ENCODE peak calls at places on chromosomes 5 and 9, in ten cellular contexts. One of them, this sample, is unnamed.

GRCh38 chr9:129336601-129337286 is 158.7 kb upstream of the IER5L start:
- DNase-seq in lower lobe of right lung: peak; percentile 64
- DNase-seq in left ventricle myocardium inferior: no peak
- DNase-seq in GM12865: peak; percentile 50
- DNase-seq in Calu3: peak; percentile 26
- DNase-seq in neural crest cell: no peak
- DNase-seq in OCI-LY7: peak; percentile 59
- DNase-seq in GM10248: no peak
- DNase-seq in psoas muscle: no peak
- DNase-seq in WTC11: peak; percentile 60
- DNase-seq in this sample: peak; percentile 51

GRCh38 chr9:131597246-131597645 is 51.9 kb downstream of the PRRT1B start:
- DNase-seq in lower lobe of right lung: no peak
- DNase-seq in GM12865: no peak
- DNase-seq in OCI-LY7: no peak
- DNase-seq in psoas muscle: no peak
- DNase-seq in Calu3: no peak
- DNase-seq in WTC11: no peak
- DNase-seq in GM10248: no peak
- DNase-seq in left ventricle myocardium inferior: no peak
- DNase-seq in neural crest cell: no peak
- DNase-seq in this sample: no peak

GRCh38 chr9:77710276-77710675 is 62.2 kb upstream of the GNA14 start:
- DNase-seq in OCI-LY7: no peak
- DNase-seq in GM12865: no peak
- DNase-seq in lower lobe of right lung: no peak
- DNase-seq in WTC11: no peak
- DNase-seq in neural crest cell: no peak
- DNase-seq in psoas muscle: no peak
- DNase-seq in left ventricle myocardium inferior: no peak
- DNase-seq in Calu3: no peak
- DNase-seq in GM10248: no peak
- DNase-seq in this sample: no peak

GRCh38 chr9:19085295-19085694 is 17.4 kb downstream of the HAUS6 start:
- DNase-seq in neural crest cell: no peak
- DNase-seq in psoas muscle: no peak
- DNase-seq in lower lobe of right lung: no peak
- DNase-seq in left ventricle myocardium inferior: no peak
- DNase-seq in OCI-LY7: peak; percentile 27
- DNase-seq in WTC11: no peak
- DNase-seq in GM12865: peak; percentile 36
- DNase-seq in GM10248: peak; percentile 32
- DNase-seq in Calu3: no peak
- DNase-seq in this sample: no peak

GRCh38 chr5:170070556-170071412 is 34.9 kb upstream of the FOXI1 start:
- DNase-seq in OCI-LY7: peak; percentile 15
- DNase-seq in Calu3: peak; percentile 53
- DNase-seq in neural crest cell: peak; percentile 67
- DNase-seq in left ventricle myocardium inferior: peak; percentile 31
- DNase-seq in GM10248: no peak
- DNase-seq in WTC11: peak; percentile 83
- DNase-seq in psoas muscle: no peak
- DNase-seq in GM12865: no peak
- DNase-seq in lower lobe of right lung: peak; percentile 56
- DNase-seq in this sample: peak; percentile 52

GRCh38 chr5:133934822-133935793 is 33.3 kb downstream of the C5orf15 start:
- DNase-seq in psoas muscle: peak; percentile 76
- DNase-seq in Calu3: no peak
- DNase-seq in left ventricle myocardium inferior: no peak
- DNase-seq in GM10248: no peak
- DNase-seq in WTC11: no peak
- DNase-seq in lower lobe of right lung: no peak
- DNase-seq in GM12865: peak; percentile 48
- DNase-seq in neural crest cell: no peak
- DNase-seq in OCI-LY7: peak; percentile 96
- DNase-seq in this sample: no peak

GRCh38 chr5:176342766-176343458 is 18.7 kb downstream of the KIAA1191 start:
- DNase-seq in WTC11: no peak
- DNase-seq in OCI-LY7: no peak
- DNase-seq in lower lobe of right lung: no peak
- DNase-seq in GM12865: no peak
- DNase-seq in psoas muscle: no peak
- DNase-seq in left ventricle myocardium inferior: no peak
- DNase-seq in neural crest cell: no peak
- DNase-seq in GM10248: no peak
- DNase-seq in Calu3: no peak
- DNase-seq in this sample: no peak

GRCh38 chr9:17491780-17492179 is 87.1 kb upstream of the SH3GL2 start:
- DNase-seq in Calu3: no peak
- DNase-seq in psoas muscle: no peak
- DNase-seq in GM10248: no peak
- DNase-seq in left ventricle myocardium inferior: no peak
- DNase-seq in WTC11: no peak
- DNase-seq in lower lobe of right lung: no peak
- DNase-seq in OCI-LY7: no peak
- DNase-seq in GM12865: no peak
- DNase-seq in neural crest cell: no peak
- DNase-seq in this sample: no peak

GRCh38 chr9:19441730-19442129 is 32.9 kb downstream of the ACER2 start:
- DNase-seq in GM10248: peak; percentile 65
- DNase-seq in lower lobe of right lung: no peak
- DNase-seq in left ventricle myocardium inferior: no peak
- DNase-seq in Calu3: no peak
- DNase-seq in neural crest cell: no peak
- DNase-seq in psoas muscle: no peak
- DNase-seq in WTC11: no peak
- DNase-seq in GM12865: peak; percentile 47
- DNase-seq in OCI-LY7: peak; percentile 10
- DNase-seq in this sample: no peak

GRCh38 chr5:59358497-59358896 is 535.0 kb downstream of the PDE4D start:
- DNase-seq in neural crest cell: no peak
- DNase-seq in lower lobe of right lung: no peak
- DNase-seq in Calu3: no peak
- DNase-seq in GM10248: no peak
- DNase-seq in psoas muscle: peak; percentile 58
- DNase-seq in OCI-LY7: no peak
- DNase-seq in WTC11: peak; percentile 14
- DNase-seq in GM12865: no peak
- DNase-seq in left ventricle myocardium inferior: peak; percentile 24
- DNase-seq in this sample: no peak

DNA sequence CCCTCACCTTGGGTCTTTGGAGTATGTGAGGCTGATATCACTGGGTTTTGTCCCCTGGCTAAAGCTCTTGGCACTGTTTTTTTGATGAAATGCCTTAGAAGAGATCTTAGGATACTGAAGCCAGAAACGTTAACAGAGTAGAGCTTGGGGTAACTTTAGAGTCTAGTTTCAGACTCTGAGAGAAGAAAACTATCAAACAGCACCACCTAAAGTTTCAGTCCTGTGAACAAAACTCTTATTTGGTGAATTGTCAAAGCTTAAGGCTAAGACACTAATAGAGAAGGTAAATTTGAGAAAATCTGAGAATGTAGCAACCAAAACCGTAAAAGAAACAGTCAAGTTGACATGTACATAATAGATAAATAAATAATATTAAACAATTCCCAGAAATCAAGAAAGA is 111.7 kb upstream of the PUM3 start:
- DNase-seq in Calu3: no peak
- DNase-seq in OCI-LY7: no peak
- DNase-seq in GM12865: no peak
- DNase-seq in WTC11: no peak
- DNase-seq in psoas muscle: no peak
- DNase-seq in left ventricle myocardium inferior: no peak
- DNase-seq in neural crest cell: no peak
- DNase-seq in GM10248: no peak
- DNase-seq in lower lobe of right lung: no peak
- DNase-seq in this sample: no peak
- TF ChIP-seq CTCF in Calu3: no peak
- TF ChIP-seq CTCF in OCI-LY7: no peak
- TF ChIP-seq CTCF in GM12865: no peak
- TF ChIP-seq CTCF in WTC11: no peak
- TF ChIP-seq CTCF in psoas muscle: no peak
- TF ChIP-seq CTCF in left ventricle myocardium inferior: no peak
- TF ChIP-seq CTCF in neural crest cell: no peak
- TF ChIP-seq CTCF in GM10248: no peak
- TF ChIP-seq CTCF in lower lobe of right lung: no peak
- TF ChIP-seq CTCF in this sample: no peak

DNA sequence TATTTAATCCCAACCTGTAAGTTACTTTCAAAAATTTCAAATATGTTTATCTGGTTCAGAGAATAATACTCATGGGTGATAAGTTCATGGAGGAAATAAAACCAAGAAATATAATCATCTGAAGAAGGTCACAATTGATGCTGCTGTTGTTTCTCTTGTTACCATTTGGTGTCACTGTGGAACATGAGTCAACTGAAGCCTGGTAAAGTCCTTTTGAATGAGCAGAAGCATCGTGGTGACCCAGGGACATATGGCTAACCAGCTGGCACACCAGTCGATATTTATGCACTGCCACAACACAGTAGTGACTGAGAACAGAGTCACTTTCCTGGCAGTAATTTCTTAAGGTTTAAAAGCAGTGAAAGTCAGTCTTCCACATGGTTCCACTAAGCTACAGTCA is 612.9 kb upstream of the TLE4 start:
- DNase-seq in neural crest cell: no peak
- DNase-seq in GM12865: peak; percentile 11
- DNase-seq in lower lobe of right lung: no peak
- DNase-seq in WTC11: no peak
- DNase-seq in Calu3: no peak
- DNase-seq in OCI-LY7: peak; percentile 17
- DNase-seq in GM10248: no peak
- DNase-seq in psoas muscle: no peak
- DNase-seq in left ventricle myocardium inferior: no peak
- DNase-seq in this sample: no peak
- TF ChIP-seq CTCF in neural crest cell: peak; percentile 38
- TF ChIP-seq CTCF in GM12865: peak; percentile 22
- TF ChIP-seq CTCF in lower lobe of right lung: no peak
- TF ChIP-seq CTCF in WTC11: no peak
- TF ChIP-seq CTCF in Calu3: no peak
- TF ChIP-seq CTCF in OCI-LY7: peak; percentile 60
- TF ChIP-seq CTCF in GM10248: no peak
- TF ChIP-seq CTCF in psoas muscle: no peak
- TF ChIP-seq CTCF in left ventricle myocardium inferior: no peak
- TF ChIP-seq CTCF in this sample: no peak

GRCh38 chr9:35643046-35643445 is 7.7 kb downstream of the SIT1 start:
- DNase-seq in WTC11: no peak
- DNase-seq in psoas muscle: no peak
- DNase-seq in left ventricle myocardium inferior: no peak
- DNase-seq in Calu3: no peak
- DNase-seq in lower lobe of right lung: no peak
- DNase-seq in GM10248: no peak
- DNase-seq in OCI-LY7: no peak
- DNase-seq in neural crest cell: no peak
- DNase-seq in GM12865: no peak
- DNase-seq in this sample: no peak

GRCh38 chr9:35646583-35647265 is 4.0 kb downstream of the SIT1 start:
- DNase-seq in psoas muscle: peak; percentile 96
- DNase-seq in Calu3: peak; percentile 89
- DNase-seq in WTC11: peak; percentile 96
- DNase-seq in lower lobe of right lung: peak; percentile 96
- DNase-seq in OCI-LY7: peak; percentile 93
- DNase-seq in GM12865: peak; percentile 95
- DNase-seq in neural crest cell: peak; percentile 92
- DNase-seq in GM10248: peak; percentile 94
- DNase-seq in left ventricle myocardium inferior: peak; percentile 93
- DNase-seq in this sample: peak; percentile 96

GRCh38 chr9:35650341-35651158 is at the start of gene SIT1:
- DNase-seq in lower lobe of right lung: no peak
- DNase-seq in left ventricle myocardium inferior: no peak
- DNase-seq in OCI-LY7: peak; percentile 82
- DNase-seq in GM10248: peak; percentile 69
- DNase-seq in Calu3: no peak
- DNase-seq in neural crest cell: no peak
- DNase-seq in GM12865: peak; percentile 57
- DNase-seq in WTC11: peak; percentile 23
- DNase-seq in psoas muscle: no peak
- DNase-seq in this sample: no peak

GRCh38 chr9:35649431-35650340 is 1.0 kb downstream of the SIT1 start:
- DNase-seq in GM12865: peak; percentile 54
- DNase-seq in left ventricle myocardium inferior: no peak
- DNase-seq in Calu3: no peak
- DNase-seq in GM10248: peak; percentile 50
- DNase-seq in WTC11: no peak
- DNase-seq in OCI-LY7: peak; percentile 67
- DNase-seq in neural crest cell: no peak
- DNase-seq in lower lobe of right lung: no peak
- DNase-seq in psoas muscle: no peak
- DNase-seq in this sample: no peak

GRCh38 chr9:35645736-35646582 is 4.8 kb downstream of the SIT1 start:
- DNase-seq in left ventricle myocardium inferior: no peak
- DNase-seq in WTC11: peak; percentile 77
- DNase-seq in Calu3: peak; percentile 57
- DNase-seq in GM12865: no peak
- DNase-seq in GM10248: peak; percentile 28
- DNase-seq in psoas muscle: no peak
- DNase-seq in OCI-LY7: no peak
- DNase-seq in lower lobe of right lung: peak; percentile 62
- DNase-seq in neural crest cell: peak; percentile 21
- DNase-seq in this sample: peak; percentile 75
- TF ChIP-seq CTCF in left ventricle myocardium inferior: no peak
- TF ChIP-seq CTCF in WTC11: no peak
- TF ChIP-seq CTCF in Calu3: no peak
- TF ChIP-seq CTCF in GM12865: no peak
- TF ChIP-seq CTCF in GM10248: no peak
- TF ChIP-seq CTCF in psoas muscle: no peak
- TF ChIP-seq CTCF in OCI-LY7: no peak
- TF ChIP-seq CTCF in lower lobe of right lung: no peak
- TF ChIP-seq CTCF in neural crest cell: no peak
- TF ChIP-seq CTCF in this sample: no peak

GRCh38 chr5:177601577-177602457 is 1.9 kb downstream of the B4GALT7 start:
- DNase-seq in GM10248: no peak
- DNase-seq in Calu3: peak; percentile 41
- DNase-seq in psoas muscle: no peak
- DNase-seq in left ventricle myocardium inferior: no peak
- DNase-seq in neural crest cell: no peak
- DNase-seq in lower lobe of right lung: no peak
- DNase-seq in GM12865: no peak
- DNase-seq in OCI-LY7: peak; percentile 27
- DNase-seq in WTC11: no peak
- DNase-seq in this sample: no peak
- TF ChIP-seq CTCF in GM10248: no peak
- TF ChIP-seq CTCF in Calu3: no peak
- TF ChIP-seq CTCF in psoas muscle: peak; percentile 5
- TF ChIP-seq CTCF in left ventricle myocardium inferior: peak; percentile 17
- TF ChIP-seq CTCF in neural crest cell: peak; percentile 27
- TF ChIP-seq CTCF in lower lobe of right lung: no peak
- TF ChIP-seq CTCF in GM12865: no peak
- TF ChIP-seq CTCF in OCI-LY7: peak; percentile 49
- TF ChIP-seq CTCF in WTC11: no peak
- TF ChIP-seq CTCF in this sample: no peak

This sample was measured in mesothelial cell of epicardium.